ENCODE peak calls at places on chromosome 5, in five cellular contexts. F is BJ, I is AG09319, O is GM10248, Z is brain microvascular endothelial cell. U is an unnamed sample.
A peak's percentile ranks its signal among the peaks of the same experiment; 100 is the strongest.

GRCh38 chr5:132779961-132780360 is 2.9 kb upstream of the SEPTIN8 start:
- DNase-seq in O (no peak), F (no peak), I (no peak), Z (no peak), U (no peak)

GRCh38 chr5:40871177-40871576 is 30.0 kb downstream of the CARD6 start:
- DNase-seq in O (no peak), I (no peak), Z (no peak), F (no peak), U (no peak)

GRCh38 chr5:143646961-143647360 is 165.0 kb upstream of the HMHB1 start:
- DNase-seq in Z (no peak), I (no peak), O (no peak), F (no peak), U (no peak)

GRCh38 chr5:1499851-1500250 is 23.9 kb downstream of the LPCAT1 start:
- DNase-seq in O (no peak), I (no peak), F (no peak), Z (no peak), U (no peak)

GRCh38 chr5:157502143-157502647 is 42.2 kb downstream of the NIPAL4 start:
- DNase-seq in F (no peak), Z (peak; percentile 29), I (no peak), O (peak; percentile 73), U (no peak)

GRCh38 chr5:111070272-111071134 is 1.0 kb upstream of the TSLP start:
- DNase-seq in Z (no peak), I (no peak), O (peak; percentile 39), F (no peak), U (peak; percentile 73)

GRCh38 chr5:135238622-135239460 is 160.2 kb downstream of the MACROH2A1 start:
- DNase-seq in O (no peak), F (no peak), Z (no peak), I (no peak), U (no peak)

GRCh38 chr5:88734191-88734640 is 148.8 kb downstream of the MEF2C start:
- DNase-seq in I (no peak), F (no peak), O (peak; percentile 46), Z (no peak), U (no peak)

GRCh38 chr5:98108497-98108896 is 665.0 kb upstream of the RGMB start:
- DNase-seq in O (no peak), F (peak; percentile 70), I (peak; percentile 55), Z (peak; percentile 91), U (no peak)

DNA sequence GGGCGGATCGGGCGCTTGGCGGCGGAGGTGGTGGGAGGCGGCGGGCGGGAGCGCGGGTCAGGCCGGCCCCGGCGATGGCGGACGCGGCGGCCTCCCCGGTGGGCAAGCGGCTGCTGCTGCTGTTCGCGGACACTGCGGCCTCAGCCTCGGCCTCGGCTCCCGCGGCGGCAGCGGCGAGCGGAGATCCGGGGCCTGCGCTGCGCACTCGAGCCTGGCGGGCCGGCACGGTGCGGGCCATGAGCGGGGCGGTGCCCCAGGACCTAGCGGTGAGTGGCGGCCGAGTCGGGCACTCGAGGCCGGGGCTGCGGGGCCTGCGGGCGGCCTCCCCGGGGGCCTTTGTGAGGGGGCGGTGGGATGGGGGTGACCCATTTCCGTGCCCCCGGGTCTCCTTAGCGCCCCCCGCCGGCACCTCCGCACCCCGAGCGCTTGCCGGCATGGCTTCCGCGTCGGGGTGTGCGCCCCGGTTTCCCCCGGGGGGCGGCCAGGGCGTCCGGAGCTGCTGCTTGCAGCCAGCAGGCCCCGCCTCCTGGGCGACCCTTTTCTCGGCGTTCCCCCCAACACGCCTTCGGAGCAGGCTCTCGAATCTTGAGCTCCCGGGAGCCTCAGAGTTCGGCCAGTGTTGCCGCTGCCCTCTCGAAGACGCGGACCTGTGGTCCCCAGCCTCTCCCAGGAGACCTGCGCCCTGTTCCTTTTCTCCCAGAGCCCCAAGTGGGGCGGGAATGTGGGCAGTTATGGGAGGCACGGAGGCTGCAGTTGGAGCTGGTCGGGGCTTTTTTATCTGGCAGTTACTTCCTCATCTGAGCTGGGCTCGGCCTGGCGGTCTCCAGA is 451 bp downstream of the KDM3B start:
- DNase-seq in Z (peak; percentile 47), I (no peak), F (no peak), O (peak; percentile 76), U (peak; percentile 63)
- TF ChIP-seq CTCF in Z (peak; percentile 15), I (peak; percentile 21), F (peak; percentile 31), O (peak; percentile 61), U (peak; percentile 70)

GRCh38 chr5:96548941-96549340 is 113.2 kb upstream of the CAST start:
- DNase-seq in F (no peak), I (peak; percentile 27), O (no peak), Z (no peak), U (no peak)
- TF ChIP-seq CTCF in F (no peak), I (no peak), O (no peak), Z (no peak), U (no peak)

GRCh38 chr5:5899716-5900115 is 477.2 kb downstream of the ICE1 start:
- DNase-seq in F (no peak), I (no peak), Z (no peak), O (no peak), U (no peak)
- TF ChIP-seq CTCF in F (no peak), I (no peak), Z (no peak), O (no peak), U (no peak)

GRCh38 chr5:170633235-170634041 is 129.6 kb downstream of the KCNIP1 start:
- DNase-seq in O (no peak), I (peak; percentile 44), Z (peak; percentile 71), F (peak; percentile 24), U (no peak)
- TF ChIP-seq CTCF in O (no peak), I (no peak), Z (no peak), F (no peak), U (peak; percentile 22)

GRCh38 chr5:30768061-30768460 is 425.4 kb upstream of the CDH6 start:
- DNase-seq in F (no peak), O (no peak), Z (no peak), I (no peak), U (no peak)

GRCh38 chr5:30764704-30765103 is 428.8 kb upstream of the CDH6 start:
- DNase-seq in F (no peak), Z (no peak), I (no peak), O (no peak), U (no peak)

GRCh38 chr5:30765227-30765626 is 428.3 kb upstream of the CDH6 start:
- DNase-seq in O (no peak), F (no peak), I (no peak), Z (peak; percentile 88), U (no peak)
- TF ChIP-seq CTCF in O (no peak), F (no peak), I (no peak), Z (no peak), U (no peak)

U was measured in glutamatergic neuron.